ENCODE peak calls at places on chromosomes 4 and X, in seven cellular contexts. I is EL; T is stimulated activated CD8-positive, alpha-beta memory T cell treated with anti-CD3 and anti-CD28 coated beads, Interleukin-12 subunit alpha, Interleukin-12 subunit beta, amount 100 ng/mL, for 4 hours; J is germinal center; A is mesendoderm; Q is heart right ventricle; Z is endothelial cell. L is an unnamed sample.
A peak's percentile ranks its signal among the peaks of the same experiment; 100 is the strongest.

GRCh38 chr4:131499139-131499873 is 1649.8 kb upstream of the PCDH10 start:
- DNase-seq in I (peak; percentile 31), T (no peak), J (no peak), A (no peak), Q (no peak), Z (no peak), L (peak; percentile 5)

GRCh38 chr4:112247021-112247420 is 15.4 kb downstream of the AP1AR start:
- DNase-seq in I (no peak), T (no peak), J (no peak), A (no peak), Q (no peak), Z (no peak), L (no peak)

GRCh38 chr4:20287246-20287645 is 35.5 kb downstream of the SLIT2 start:
- DNase-seq in I (no peak), T (no peak), J (no peak), A (no peak), Q (no peak), Z (no peak), L (no peak)

GRCh38 chr4:51907001-51907669 is 64.2 kb downstream of the DCUN1D4 start:
- DNase-seq in I (no peak), T (no peak), J (no peak), A (no peak), Q (no peak), Z (no peak), L (no peak)

GRCh38 chr4:40437741-40438383 is 102.7 kb downstream of the CHRNA9 start:
- DNase-seq in I (no peak), T (no peak), J (no peak), A (no peak), Q (no peak), Z (no peak), L (no peak)

GRCh38 chrX:120456973-120457372 is 12.1 kb downstream of the LAMP2 start:
- DNase-seq in I (peak; percentile 65), T (no peak), J (peak; percentile 7), A (no peak), Q (no peak), Z (no peak), L (no peak)

GRCh38 chr4:54110019-54110416 is 10.1 kb downstream of the GSX2 start:
- DNase-seq in I (no peak), T (no peak), J (no peak), A (no peak), Q (no peak), Z (no peak), L (no peak)

GRCh38 chrX:104330966-104331365 is 76.2 kb upstream of the ESX1 start:
- DNase-seq in I (peak; percentile 85), T (no peak), J (no peak), A (no peak), Q (no peak), Z (no peak), L (no peak)

GRCh38 chr4:88610771-88611170 is 18.5 kb downstream of the HERC3 start:
- DNase-seq in I (no peak), T (no peak), J (no peak), A (no peak), Q (peak; percentile 56), Z (no peak), L (peak; percentile 43)

GRCh38 chr4:177182156-177182555 is 127.5 kb upstream of the NEIL3 start:
- DNase-seq in I (peak; percentile 70), T (no peak), J (no peak), A (peak; percentile 26), Q (no peak), Z (no peak), L (no peak)

GRCh38 chrX:2967998-2968909 is 38.1 kb upstream of the ARSH start:
- DNase-seq in I (peak; percentile 55), T (no peak), J (no peak), A (no peak), Q (peak; percentile 12), Z (no peak), L (no peak)

GRCh38 chr4:104728380-104729122 is 233.9 kb upstream of the CXXC4 start:
- DNase-seq in I (peak; percentile 51), T (no peak), J (no peak), A (no peak), Q (no peak), Z (no peak), L (peak; percentile 85)

GRCh38 chrX:42519666-42520231 is 258.2 kb downstream of the PPP1R2C start:
- DNase-seq in I (peak; percentile 53), T (no peak), J (no peak), A (no peak), Q (no peak), Z (no peak), L (peak; percentile 28)

GRCh38 chrX:141652315-141652714 is 46.2 kb downstream of the SPANXD start:
- DNase-seq in I (peak; percentile 3), T (no peak), J (no peak), A (no peak), Q (no peak), Z (no peak), L (no peak)

GRCh38 chr4:173332963-173333657 is 1.0 kb downstream of the HMGB2 start:
- DNase-seq in I (peak; percentile 16), T (no peak), J (peak; percentile 4), A (peak; percentile 28), Q (no peak), Z (no peak), L (peak; percentile 16)